ENCODE peak calls at places on chromosome 7, in five cellular contexts. T is stomach, Z is astrocyte of the cerebellum, Y is B cell, B is PC-3. V is an unnamed sample.
A peak's percentile ranks its signal among the peaks of the same experiment; 100 is the strongest.

GRCh38 chr7:51308738-51309102 is 7.9 kb downstream of the COBL start:
- DNase-seq in T (no peak), Z (no peak), Y (no peak), B (no peak), V (no peak)

GRCh38 chr7:156230576-156230975 is 410.0 kb upstream of the RNF32 start:
- DNase-seq in T (no peak), Z (no peak), Y (no peak), B (no peak), V (no peak)

GRCh38 chr7:135859548-135859947 is 110.9 kb upstream of the FAM180A start:
- DNase-seq in T (no peak), Z (no peak), Y (no peak), B (peak; percentile 65), V (no peak)

GRCh38 chr7:5687936-5688673 is 93.4 kb downstream of the RNF216 start:
- DNase-seq in T (no peak), Z (no peak), Y (no peak), B (no peak), V (no peak)

GRCh38 chr7:114415054-114415997 is 711 bp downstream of the FOXP2 start:
- DNase-seq in T (no peak), Z (no peak), Y (no peak), B (no peak), V (no peak)

GRCh38 chr7:21318190-21318915 is 109.5 kb upstream of the SP4 start:
- DNase-seq in T (no peak), Z (no peak), Y (no peak), B (no peak), V (no peak)

GRCh38 chr7:141585592-141586510 is 34.6 kb downstream of the AGK start:
- DNase-seq in T (no peak), Z (peak; percentile 98), Y (no peak), B (peak; percentile 59), V (no peak)

GRCh38 chr7:78794101-78794500 is 659.4 kb downstream of the MAGI2 start:
- DNase-seq in T (no peak), Z (no peak), Y (no peak), B (no peak), V (no peak)

GRCh38 chr7:128737867-128738390 is 1.2 kb upstream of the CALU start:
- DNase-seq in T (no peak), Z (no peak), Y (no peak), B (peak; percentile 83), V (no peak)

GRCh38 chr7:133275008-133275407 is 22.1 kb downstream of the EXOC4 start:
- DNase-seq in T (no peak), Z (no peak), Y (no peak), B (peak; percentile 28), V (no peak)

GRCh38 chr7:41096921-41097320 is 606.0 kb downstream of the INHBA start:
- DNase-seq in T (no peak), Z (peak; percentile 87), Y (no peak), B (no peak), V (no peak)

GRCh38 chr7:44978511-44979366 is at the start of gene MYO1G:
- DNase-seq in T (peak; percentile 51), Z (no peak), Y (peak; percentile 87), B (no peak), V (no peak)

GRCh38 chr7:28230273-28230672 is 49.7 kb upstream of the JAZF1 start:
- DNase-seq in T (no peak), Z (no peak), Y (no peak), B (no peak), V (no peak)

GRCh38 chr7:2621948-2622640 is 9.7 kb upstream of the TTYH3 start:
- DNase-seq in T (no peak), Z (no peak), Y (no peak), B (no peak), V (peak; percentile 47)

GRCh38 chr7:128121731-128122576 is 90.7 kb upstream of the LRRC4 start:
- DNase-seq in T (no peak), Z (no peak), Y (no peak), B (no peak), V (no peak)

GRCh38 chr7:157434701-157435100 is 97.9 kb downstream of the DNAJB6 start:
- DNase-seq in T (peak; percentile 3), Z (no peak), Y (no peak), B (no peak), V (no peak)

GRCh38 chr7:151385626-151386300 is 24.1 kb downstream of the WDR86 start:
- DNase-seq in T (no peak), Z (no peak), Y (no peak), B (no peak), V (no peak)

GRCh38 chr7:106138776-106139175 is 26.7 kb upstream of the SYPL1 start:
- DNase-seq in T (no peak), Z (no peak), Y (no peak), B (no peak), V (no peak)

GRCh38 chr7:86786376-86786775 is 142.7 kb downstream of the GRM3 start:
- DNase-seq in T (no peak), Z (no peak), Y (no peak), B (no peak), V (no peak)

GRCh38 chr7:127822822-127823508 is 171.0 kb downstream of the SND1 start:
- DNase-seq in T (no peak), Z (no peak), Y (no peak), B (peak; percentile 78), V (peak; percentile 30)

GRCh38 chr7:111992601-111993000 is 213.6 kb downstream of the DOCK4 start:
- DNase-seq in T (no peak), Z (no peak), Y (no peak), B (no peak), V (no peak)

GRCh38 chr7:94348142-94348541 is 46.6 kb upstream of the COL1A2 start:
- DNase-seq in T (no peak), Z (peak; percentile 87), Y (no peak), B (no peak), V (no peak)

GRCh38 chr7:77553123-77553522 is 16.0 kb downstream of the PTPN12 start:
- DNase-seq in T (no peak), Z (no peak), Y (no peak), B (no peak), V (no peak)

GRCh38 chr7:141708053-141708452 is at the start of gene WEE2:
- DNase-seq in T (no peak), Z (no peak), Y (no peak), B (no peak), V (no peak)

GRCh38 chr7:124930655-124931597 is 1.3 kb upstream of the POT1 start:
- DNase-seq in T (no peak), Z (no peak), Y (no peak), B (no peak), V (no peak)

GRCh38 chr7:131109011-131109756 is 218.5 kb upstream of the MKLN1 start:
- DNase-seq in T (no peak), Z (no peak), Y (no peak), B (peak; percentile 19), V (no peak)

GRCh38 chr7:56483153-56483552 is 366.9 kb upstream of the NUPR2 start:
- DNase-seq in T (no peak), Z (no peak), Y (no peak), B (no peak), V (no peak)

DNA sequence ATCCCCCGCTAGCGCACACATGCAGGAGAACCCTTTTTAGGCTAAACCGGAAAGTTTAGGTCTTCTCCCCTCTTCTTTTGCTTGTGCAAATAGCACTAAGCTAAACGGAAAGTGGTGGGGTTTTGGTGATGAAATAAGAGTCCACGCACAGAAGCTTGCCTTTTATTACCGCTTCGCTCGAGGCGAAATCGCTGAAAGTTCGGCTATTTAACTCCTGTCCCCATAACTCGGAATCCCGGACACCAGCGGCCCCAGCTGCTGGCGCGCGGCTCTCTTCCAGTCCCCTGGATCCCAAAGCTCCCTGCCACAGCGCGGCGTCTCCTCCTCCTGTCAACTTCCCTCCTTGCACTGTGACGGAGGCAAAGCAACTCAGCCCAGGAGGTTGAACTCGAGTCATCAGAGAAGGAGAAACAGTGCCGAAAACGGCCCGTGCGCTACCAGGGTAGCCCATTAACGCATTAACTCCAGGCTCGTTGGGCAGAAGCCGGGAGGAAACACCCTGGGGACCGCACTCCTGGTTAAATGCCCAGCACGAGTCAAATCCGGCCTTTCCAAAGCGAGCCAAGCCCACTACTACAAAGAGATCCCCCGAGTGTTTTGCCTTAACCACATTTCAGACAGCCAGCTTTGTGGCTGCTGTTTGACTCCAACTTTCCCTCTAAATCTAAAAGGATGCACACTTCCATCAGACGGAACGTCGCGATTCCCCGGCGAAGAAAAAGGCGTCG is 1.3 kb downstream of the SEMA3D start:
- DNase-seq in T (peak; percentile 42), Z (peak; percentile 8), Y (no peak), B (peak; percentile 70), V (peak; percentile 48)
- TF ChIP-seq CTCF in T (no peak), Z (no peak), Y (no peak), B (peak; percentile 49), V (no peak)

GRCh38 chr7:7129381-7129780 is 53.0 kb upstream of the C1GALT1 start:
- DNase-seq in T (no peak), Z (no peak), Y (no peak), B (no peak), V (no peak)

GRCh38 chr7:7122701-7123281 is 59.6 kb upstream of the C1GALT1 start:
- DNase-seq in T (no peak), Z (peak; percentile 73), Y (no peak), B (peak; percentile 46), V (no peak)

GRCh38 chr7:7127773-7128172 is 54.6 kb upstream of the C1GALT1 start:
- DNase-seq in T (no peak), Z (no peak), Y (no peak), B (no peak), V (no peak)

GRCh38 chr7:7122033-7122478 is 60.3 kb upstream of the C1GALT1 start:
- DNase-seq in T (no peak), Z (no peak), Y (no peak), B (peak; percentile 19), V (no peak)

DNA sequence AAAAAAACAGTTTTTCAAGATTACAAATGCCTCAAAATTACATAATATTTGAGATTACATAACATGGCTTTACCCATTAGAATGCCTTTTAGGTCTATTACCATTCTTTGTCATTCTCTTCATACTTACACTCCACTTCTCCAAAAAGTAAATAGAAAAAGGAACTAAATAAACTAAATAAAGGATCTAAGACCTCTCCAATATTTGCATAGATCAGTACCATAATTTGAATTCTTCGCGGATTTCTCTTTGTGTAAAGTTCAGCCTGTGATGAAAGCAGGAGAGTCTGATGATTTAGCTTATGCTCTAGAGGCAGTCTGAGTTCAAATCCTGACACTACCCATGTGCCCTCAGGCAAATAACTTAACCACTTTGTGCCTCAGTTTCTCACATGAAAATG is 56.4 kb upstream of the C1GALT1 start:
- DNase-seq in T (no peak), Z (no peak), Y (no peak), B (no peak), V (no peak)
- TF ChIP-seq CTCF in T (no peak), Z (no peak), Y (no peak), B (no peak), V (no peak)

GRCh38 chr7:29480934-29481625 is 82.6 kb upstream of the PRR15 start:
- DNase-seq in T (no peak), Z (no peak), Y (no peak), B (no peak), V (no peak)

GRCh38 chr7:29484280-29484679 is 79.4 kb upstream of the PRR15 start:
- DNase-seq in T (no peak), Z (no peak), Y (no peak), B (no peak), V (no peak)

GRCh38 chr7:29482056-29482455 is 81.6 kb upstream of the PRR15 start:
- DNase-seq in T (no peak), Z (no peak), Y (no peak), B (no peak), V (no peak)

GRCh38 chr7:29485376-29486190 is 78.1 kb upstream of the PRR15 start:
- DNase-seq in T (no peak), Z (no peak), Y (no peak), B (no peak), V (no peak)

GRCh38 chr7:29483219-29484104 is 80.2 kb upstream of the PRR15 start:
- DNase-seq in T (no peak), Z (no peak), Y (no peak), B (no peak), V (no peak)
- TF ChIP-seq CTCF in T (no peak), Z (no peak), Y (no peak), B (no peak), V (no peak)

GRCh38 chr7:74291535-74291934 is 2.3 kb downstream of the CLIP2 start:
- DNase-seq in T (no peak), Z (no peak), Y (no peak), B (no peak), V (no peak)
- TF ChIP-seq CTCF in T (no peak), Z (no peak), Y (no peak), B (no peak), V (no peak)

V was measured in endothelial cell.